ENCODE peak calls at places on chromosomes 16 and 17, in five cellular contexts. L is OCI-LY7, Q is GM23338, Z is neural progenitor cell, C is MM.1S. D is an unnamed sample.

GRCh38 chr16:11133344-11133921 is 122.6 kb downstream of the SOCS1 start:
- DNase-seq in L (no peak), Q (no peak), Z (no peak), C (no peak), D (peak)

GRCh38 chr16:2457946-2458345 is 2.0 kb upstream of the TEDC2 start:
- DNase-seq in L (no peak), Q (no peak), Z (no peak), C (no peak), D (no peak)

GRCh38 chr16:64626771-64627170 is 495.1 kb downstream of the CDH11 start:
- DNase-seq in L (no peak), Q (no peak), Z (no peak), C (no peak), D (peak)

GRCh38 chr16:30457256-30457655 is 11.6 kb upstream of the SEPHS2 start:
- DNase-seq in L (no peak), Q (no peak), Z (no peak), C (no peak), D (no peak)

GRCh38 chr17:17306181-17306580 is 3.0 kb downstream of the NT5M start:
- DNase-seq in L (no peak), Q (no peak), Z (no peak), C (no peak), D (no peak)

GRCh38 chr17:79392598-79392997 is 218.3 kb downstream of the RBFOX3 start:
- DNase-seq in L (no peak), Q (no peak), Z (no peak), C (no peak), D (no peak)

GRCh38 chr17:50443492-50444051 is 17.6 kb downstream of the ACSF2 start:
- DNase-seq in L (no peak), Q (no peak), Z (no peak), C (no peak), D (peak)

GRCh38 chr17:44543213-44543904 is 13.9 kb upstream of the FZD2 start:
- DNase-seq in L (no peak), Q (peak), Z (peak), C (no peak), D (peak)

GRCh38 chr16:19607610-19608280 is 52.2 kb downstream of the VPS35L start:
- DNase-seq in L (no peak), Q (no peak), Z (no peak), C (no peak), D (peak)

GRCh38 chr16:5361322-5361721 is 263.7 kb upstream of the EEF2KMT start:
- DNase-seq in L (no peak), Q (no peak), Z (no peak), C (no peak), D (no peak)

GRCh38 chr17:51667722-51668083 is 407.4 kb downstream of the UTP18 start:
- DNase-seq in L (no peak), Q (no peak), Z (no peak), C (no peak), D (no peak)

GRCh38 chr16:85431431-85432124 is 181.5 kb upstream of the GSE1 start:
- DNase-seq in L (no peak), Q (no peak), Z (no peak), C (no peak), D (no peak)

GRCh38 chr16:54086791-54087190 is 199.8 kb downstream of the IRX3 start:
- DNase-seq in L (no peak), Q (no peak), Z (no peak), C (no peak), D (no peak)

GRCh38 chr16:78987676-78988075 is 612.9 kb downstream of the MAF start:
- DNase-seq in L (no peak), Q (no peak), Z (no peak), C (no peak), D (no peak)

GRCh38 chr16:47309581-47310312 is 151.1 kb downstream of the ITFG1 start:
- DNase-seq in L (no peak), Q (no peak), Z (no peak), C (no peak), D (peak)
- H3K4me3 ChIP-seq in L (no peak), Q (no peak), Z (no peak), C (no peak), D (no peak)

GRCh38 chr17:1650731-1651558 is 1.3 kb upstream of the RILP start:
- DNase-seq in L (no peak), Q (no peak), Z (no peak), C (peak), D (no peak)
- TF ChIP-seq EZH2phosphoT487 in L (no peak), Q (no peak), Z (no peak), C (no peak), D (no peak)

GRCh38 chr16:47016700-47017133 is 43.2 kb upstream of the DNAJA2 start:
- DNase-seq in L (no peak), Q (no peak), Z (no peak), C (no peak), D (no peak)
- H3K4me3 ChIP-seq in L (no peak), Q (no peak), Z (no peak), C (no peak), D (no peak)

GRCh38 chr17:78127888-78128615 is 503 bp downstream of the TMC6 start:
- DNase-seq in L (peak), Q (peak), Z (peak), C (no peak), D (no peak)
- TF ChIP-seq EZH2phosphoT487 in L (no peak), Q (no peak), Z (no peak), C (no peak), D (no peak)

GRCh38 chr16:87464691-87465300 is 28.0 kb downstream of the ZCCHC14 start:
- DNase-seq in L (no peak), Q (no peak), Z (no peak), C (no peak), D (peak)
- H3K4me3 ChIP-seq in L (no peak), Q (no peak), Z (no peak), C (no peak), D (peak)

GRCh38 chr16:81994485-81994884 is 16.8 kb downstream of the SDR42E1 start:
- DNase-seq in L (peak), Q (peak), Z (no peak), C (no peak), D (peak)
- TF ChIP-seq EZH2phosphoT487 in L (no peak), Q (no peak), Z (no peak), C (no peak), D (no peak)

GRCh38 chr16:66427036-66427446 is at the start of gene BEAN1:
- DNase-seq in L (no peak), Q (peak), Z (peak), C (no peak), D (peak)
- H3K4me3 ChIP-seq in L (no peak), Q (peak), Z (peak), C (peak), D (peak)

GRCh38 chr17:83194189-83194565 is 114.8 kb downstream of the METRNL start:
- DNase-seq in L (no peak), Q (no peak), Z (no peak), C (no peak), D (peak)

GRCh38 chr17:83193336-83194188 is 114.2 kb downstream of the METRNL start:
- DNase-seq in L (peak), Q (no peak), Z (no peak), C (peak), D (peak)

GRCh38 chr17:83196088-83196765 is 116.8 kb downstream of the METRNL start:
- DNase-seq in L (no peak), Q (no peak), Z (no peak), C (no peak), D (peak)

GRCh38 chr17:83195330-83196087 is 116.1 kb downstream of the METRNL start:
- DNase-seq in L (no peak), Q (no peak), Z (no peak), C (no peak), D (peak)

DNA sequence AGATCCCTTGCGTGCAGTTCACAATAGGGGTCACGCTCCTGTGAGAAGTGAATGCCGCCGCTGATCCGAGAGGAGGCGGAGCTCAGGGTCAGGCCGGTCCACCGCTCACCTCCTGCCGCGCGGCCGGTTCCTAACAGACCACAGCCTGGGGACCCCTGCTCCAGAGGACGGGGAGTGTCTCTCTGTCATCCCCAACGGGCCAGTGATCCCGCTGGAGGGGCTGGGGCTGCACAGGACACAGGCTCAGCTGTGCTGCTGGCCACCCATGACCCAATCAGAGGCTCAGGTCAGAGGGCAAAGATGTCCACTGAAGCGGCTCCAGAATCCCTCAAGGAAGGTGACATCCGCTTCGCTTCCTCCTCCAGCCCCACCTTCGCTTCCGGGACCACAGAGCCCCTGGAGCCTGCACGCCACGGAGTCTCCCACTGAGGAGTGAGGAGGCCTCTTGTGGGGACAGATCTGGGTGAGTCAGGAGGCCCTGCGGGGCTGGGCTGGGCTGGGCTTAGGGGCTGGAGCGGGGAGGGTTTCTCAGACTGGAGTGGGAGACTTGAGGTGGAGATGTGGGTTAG is 115.4 kb downstream of the METRNL start:
- DNase-seq in L (no peak), Q (no peak), Z (no peak), C (no peak), D (peak)
- TF ChIP-seq EZH2phosphoT487 in L (no peak), Q (no peak), Z (no peak), C (no peak), D (no peak)